ENCODE peak calls at places on chromosomes 7 and 10, in seven cellular contexts. X is fibroblast of the conjunctiva; Z is AG09319; S is AG04450; C is HFF-Myc; N is activated T-helper 1 cell treated with anti-CD3 and anti-CD28 coated beads, Interleukin-12 subunit alpha, Interleukin-12 subunit beta, Interleukin-2, Interleukin-4 antibody, amounts not matched to agents 30 ng/mL and 10 ng/mL and 1 ng/mL, durations not matched to agents 14 hours and 24 hours and 36 hours; F is stimulated activated naive CD4-positive, alpha-beta T cell. I is an unnamed sample.

GRCh38 chr7:44995555-44996493 is 4.2 kb upstream of the CCM2 start:
- DNase-seq in Z (no peak), N (no peak), C (no peak), S (no peak), F (no peak), X (no peak), I (no peak)

GRCh38 chr10:102778781-102779180 is 35.0 kb downstream of the WBP1L start:
- DNase-seq in X (no peak), N (no peak), C (no peak), F (no peak), S (no peak), Z (no peak), I (no peak)

GRCh38 chr10:29409241-29410051 is 120.6 kb downstream of the LYZL1 start:
- DNase-seq in C (no peak), Z (peak), F (no peak), S (peak), X (peak), N (peak), I (no peak)

GRCh38 chr7:41315764-41316163 is 387.1 kb downstream of the INHBA start:
- DNase-seq in X (no peak), S (no peak), F (no peak), N (no peak), C (no peak), Z (no peak), I (no peak)

GRCh38 chr7:1325246-1325645 is 92.6 kb downstream of the UNCX start:
- DNase-seq in C (no peak), X (no peak), F (no peak), S (no peak), Z (no peak), N (no peak), I (no peak)

GRCh38 chr7:140639366-140640053 is 1.1 kb downstream of the DENND2A start:
- DNase-seq in N (no peak), Z (no peak), F (no peak), S (peak), C (no peak), X (no peak), I (no peak)

GRCh38 chr7:91537260-91538152 is 273.3 kb downstream of the FZD1 start:
- DNase-seq in Z (no peak), S (no peak), F (no peak), C (no peak), N (no peak), X (no peak), I (no peak)

GRCh38 chr7:151089893-151090730 is 3.8 kb downstream of the AGAP3 start:
- DNase-seq in C (no peak), F (no peak), S (no peak), N (no peak), Z (no peak), X (no peak), I (no peak)

GRCh38 chr10:132467464-132468149 is 70.0 kb upstream of the INPP5A start:
- DNase-seq in F (no peak), N (no peak), Z (no peak), S (no peak), X (no peak), C (no peak), I (no peak)

GRCh38 chr7:158860394-158860793 is 4.0 kb downstream of the DYNC2I1 start:
- DNase-seq in X (no peak), S (no peak), N (no peak), F (no peak), Z (no peak), C (no peak), I (no peak)

GRCh38 chr7:1912472-1913289 is 242.6 kb downstream of the ELFN1 start:
- DNase-seq in F (no peak), C (no peak), Z (no peak), X (peak), S (peak), N (no peak), I (peak)

GRCh38 chr7:154419344-154419743 is 367.1 kb downstream of the DPP6 start:
- DNase-seq in C (no peak), X (no peak), F (no peak), Z (no peak), N (no peak), S (no peak), I (no peak)

GRCh38 chr10:34764347-34764991 is 50.6 kb downstream of the PARD3 start:
- DNase-seq in S (no peak), Z (no peak), N (no peak), X (no peak), C (no peak), F (no peak), I (no peak)

GRCh38 chr10:99852481-99853213 is 70.2 kb downstream of the ABCC2 start:
- DNase-seq in X (no peak), N (no peak), C (no peak), Z (no peak), S (no peak), F (no peak), I (no peak)

GRCh38 chr7:25105911-25106310 is 19.1 kb downstream of the CYCS start:
- DNase-seq in N (no peak), S (no peak), F (no peak), Z (no peak), X (no peak), C (no peak), I (no peak)

GRCh38 chr10:45373783-45374450 is at the start of gene ALOX5:
- DNase-seq in C (no peak), F (no peak), X (no peak), N (peak), Z (no peak), S (no peak), I (no peak)

GRCh38 chr10:83373659-83374058 is 765.6 kb upstream of the GHITM start:
- DNase-seq in C (no peak), S (no peak), F (no peak), X (no peak), Z (no peak), N (no peak), I (peak)

GRCh38 chr7:15236958-15237357 is 324.9 kb downstream of the AGMO start:
- DNase-seq in N (no peak), S (no peak), C (no peak), X (no peak), F (no peak), Z (no peak), I (no peak)

GRCh38 chr10:35585903-35586535 is 19.1 kb upstream of the GJD4 start:
- DNase-seq in C (no peak), F (no peak), Z (no peak), N (no peak), X (no peak), S (no peak), I (no peak)